ENCODE peak calls at places on chromosomes 4 and X, in seven cellular contexts. One of them, this sample, is unnamed.

GRCh38 chrX:41022579-41022978 is 62.7 kb upstream of the USP9X start:
- DNase-seq in stimulated activated CD4-positive, alpha-beta T cell treated with anti-CD3 and anti-CD28 coated beads, Interleukin-1b, Interleukin-23, amount 100 ng/mL, for 4 hours: no peak
- DNase-seq in NCI-H1436: no peak
- DNase-seq in head of caudate nucleus: no peak
- DNase-seq in T-helper 22 cell: no peak
- DNase-seq in CD8-positive, alpha-beta T cell: no peak
- DNase-seq in NCI-H774: no peak
- DNase-seq in this sample: peak; percentile 48

GRCh38 chr4:166903408-166903807 is 330.9 kb downstream of the SPOCK3 start:
- DNase-seq in stimulated activated CD4-positive, alpha-beta T cell treated with anti-CD3 and anti-CD28 coated beads, Interleukin-1b, Interleukin-23, amount 100 ng/mL, for 4 hours: no peak
- DNase-seq in NCI-H1436: no peak
- DNase-seq in head of caudate nucleus: no peak
- DNase-seq in T-helper 22 cell: no peak
- DNase-seq in CD8-positive, alpha-beta T cell: no peak
- DNase-seq in NCI-H774: no peak
- DNase-seq in this sample: no peak

GRCh38 chr4:8427761-8428287 is 12.7 kb downstream of the ACOX3 start:
- DNase-seq in stimulated activated CD4-positive, alpha-beta T cell treated with anti-CD3 and anti-CD28 coated beads, Interleukin-1b, Interleukin-23, amount 100 ng/mL, for 4 hours: no peak
- DNase-seq in NCI-H1436: no peak
- DNase-seq in head of caudate nucleus: no peak
- DNase-seq in T-helper 22 cell: no peak
- DNase-seq in CD8-positive, alpha-beta T cell: no peak
- DNase-seq in NCI-H774: no peak
- DNase-seq in this sample: peak; percentile 52

GRCh38 chrX:76987381-76987780 is 459.8 kb upstream of the FGF16 start:
- DNase-seq in stimulated activated CD4-positive, alpha-beta T cell treated with anti-CD3 and anti-CD28 coated beads, Interleukin-1b, Interleukin-23, amount 100 ng/mL, for 4 hours: no peak
- DNase-seq in NCI-H1436: no peak
- DNase-seq in head of caudate nucleus: no peak
- DNase-seq in T-helper 22 cell: no peak
- DNase-seq in CD8-positive, alpha-beta T cell: no peak
- DNase-seq in NCI-H774: no peak
- DNase-seq in this sample: no peak

GRCh38 chr4:98430708-98431403 is 169.7 kb downstream of the RAP1GDS1 start:
- DNase-seq in stimulated activated CD4-positive, alpha-beta T cell treated with anti-CD3 and anti-CD28 coated beads, Interleukin-1b, Interleukin-23, amount 100 ng/mL, for 4 hours: no peak
- DNase-seq in NCI-H1436: no peak
- DNase-seq in head of caudate nucleus: peak; percentile 41
- DNase-seq in T-helper 22 cell: no peak
- DNase-seq in CD8-positive, alpha-beta T cell: no peak
- DNase-seq in NCI-H774: no peak
- DNase-seq in this sample: peak; percentile 96

GRCh38 chrX:1390621-1391369 is 1.1 kb downstream of the SLC25A6 start:
- DNase-seq in stimulated activated CD4-positive, alpha-beta T cell treated with anti-CD3 and anti-CD28 coated beads, Interleukin-1b, Interleukin-23, amount 100 ng/mL, for 4 hours: no peak
- DNase-seq in NCI-H1436: no peak
- DNase-seq in head of caudate nucleus: no peak
- DNase-seq in T-helper 22 cell: no peak
- DNase-seq in CD8-positive, alpha-beta T cell: no peak
- DNase-seq in NCI-H774: no peak
- DNase-seq in this sample: no peak

GRCh38 chr4:80065601-80066000 is 7.4 kb downstream of the ANTXR2 start:
- DNase-seq in stimulated activated CD4-positive, alpha-beta T cell treated with anti-CD3 and anti-CD28 coated beads, Interleukin-1b, Interleukin-23, amount 100 ng/mL, for 4 hours: no peak
- DNase-seq in NCI-H1436: no peak
- DNase-seq in head of caudate nucleus: no peak
- DNase-seq in T-helper 22 cell: no peak
- DNase-seq in CD8-positive, alpha-beta T cell: no peak
- DNase-seq in NCI-H774: no peak
- DNase-seq in this sample: no peak

GRCh38 chrX:106995678-106996077 is 4.3 kb downstream of the MORC4 start:
- DNase-seq in stimulated activated CD4-positive, alpha-beta T cell treated with anti-CD3 and anti-CD28 coated beads, Interleukin-1b, Interleukin-23, amount 100 ng/mL, for 4 hours: no peak
- DNase-seq in NCI-H1436: no peak
- DNase-seq in head of caudate nucleus: no peak
- DNase-seq in T-helper 22 cell: no peak
- DNase-seq in CD8-positive, alpha-beta T cell: no peak
- DNase-seq in NCI-H774: no peak
- DNase-seq in this sample: no peak

GRCh38 chrX:31572396-31572795 is 500.6 kb upstream of the FTHL17 start:
- DNase-seq in stimulated activated CD4-positive, alpha-beta T cell treated with anti-CD3 and anti-CD28 coated beads, Interleukin-1b, Interleukin-23, amount 100 ng/mL, for 4 hours: no peak
- DNase-seq in NCI-H1436: no peak
- DNase-seq in head of caudate nucleus: no peak
- DNase-seq in T-helper 22 cell: no peak
- DNase-seq in CD8-positive, alpha-beta T cell: no peak
- DNase-seq in NCI-H774: no peak
- DNase-seq in this sample: no peak

GRCh38 chrX:15310117-15310516 is 5.3 kb downstream of the ASB11 start:
- DNase-seq in stimulated activated CD4-positive, alpha-beta T cell treated with anti-CD3 and anti-CD28 coated beads, Interleukin-1b, Interleukin-23, amount 100 ng/mL, for 4 hours: no peak
- DNase-seq in NCI-H1436: peak; percentile 42
- DNase-seq in head of caudate nucleus: no peak
- DNase-seq in T-helper 22 cell: no peak
- DNase-seq in CD8-positive, alpha-beta T cell: no peak
- DNase-seq in NCI-H774: peak; percentile 46
- DNase-seq in this sample: peak; percentile 66

GRCh38 chr4:10947898-10948297 is 263.3 kb upstream of the CLNK start:
- DNase-seq in stimulated activated CD4-positive, alpha-beta T cell treated with anti-CD3 and anti-CD28 coated beads, Interleukin-1b, Interleukin-23, amount 100 ng/mL, for 4 hours: no peak
- DNase-seq in NCI-H1436: no peak
- DNase-seq in head of caudate nucleus: no peak
- DNase-seq in T-helper 22 cell: no peak
- DNase-seq in CD8-positive, alpha-beta T cell: no peak
- DNase-seq in NCI-H774: no peak
- DNase-seq in this sample: no peak

GRCh38 chrX:13898603-13899002 is 81.7 kb upstream of the GPM6B start:
- DNase-seq in stimulated activated CD4-positive, alpha-beta T cell treated with anti-CD3 and anti-CD28 coated beads, Interleukin-1b, Interleukin-23, amount 100 ng/mL, for 4 hours: no peak
- DNase-seq in NCI-H1436: no peak
- DNase-seq in head of caudate nucleus: no peak
- DNase-seq in T-helper 22 cell: no peak
- DNase-seq in CD8-positive, alpha-beta T cell: no peak
- DNase-seq in NCI-H774: no peak
- DNase-seq in this sample: no peak

GRCh38 chr4:81930506-81931238 is 443.1 kb downstream of the HNRNPD start:
- DNase-seq in stimulated activated CD4-positive, alpha-beta T cell treated with anti-CD3 and anti-CD28 coated beads, Interleukin-1b, Interleukin-23, amount 100 ng/mL, for 4 hours: no peak
- DNase-seq in NCI-H1436: no peak
- DNase-seq in head of caudate nucleus: no peak
- DNase-seq in T-helper 22 cell: no peak
- DNase-seq in CD8-positive, alpha-beta T cell: no peak
- DNase-seq in NCI-H774: no peak
- DNase-seq in this sample: no peak

GRCh38 chrX:118353081-118353850 is 7.4 kb downstream of the WDR44 start:
- DNase-seq in stimulated activated CD4-positive, alpha-beta T cell treated with anti-CD3 and anti-CD28 coated beads, Interleukin-1b, Interleukin-23, amount 100 ng/mL, for 4 hours: no peak
- DNase-seq in NCI-H1436: no peak
- DNase-seq in head of caudate nucleus: no peak
- DNase-seq in T-helper 22 cell: no peak
- DNase-seq in CD8-positive, alpha-beta T cell: no peak
- DNase-seq in NCI-H774: no peak
- DNase-seq in this sample: peak; percentile 22

GRCh38 chr4:140673729-140674128 is 82.5 kb downstream of the TBC1D9 start:
- DNase-seq in stimulated activated CD4-positive, alpha-beta T cell treated with anti-CD3 and anti-CD28 coated beads, Interleukin-1b, Interleukin-23, amount 100 ng/mL, for 4 hours: no peak
- DNase-seq in NCI-H1436: no peak
- DNase-seq in head of caudate nucleus: no peak
- DNase-seq in T-helper 22 cell: no peak
- DNase-seq in CD8-positive, alpha-beta T cell: no peak
- DNase-seq in NCI-H774: no peak
- DNase-seq in this sample: peak; percentile 61

GRCh38 chr4:81647388-81647787 is 175.7 kb upstream of the RASGEF1B start:
- DNase-seq in stimulated activated CD4-positive, alpha-beta T cell treated with anti-CD3 and anti-CD28 coated beads, Interleukin-1b, Interleukin-23, amount 100 ng/mL, for 4 hours: no peak
- DNase-seq in NCI-H1436: no peak
- DNase-seq in head of caudate nucleus: no peak
- DNase-seq in T-helper 22 cell: no peak
- DNase-seq in CD8-positive, alpha-beta T cell: no peak
- DNase-seq in NCI-H774: no peak
- DNase-seq in this sample: no peak